ENCODE peak calls at places on chromosomes 5 and 9, in four cellular contexts. D is progenitor cell of endocrine pancreas, B is heart left ventricle, X is breast epithelium. K is an unnamed sample.

GRCh38 chr5:89229331-89230070 is 346.5 kb upstream of the MEF2C start:
- DNase-seq in D (no peak), B (no peak), X (no peak), K (no peak)

GRCh38 chr9:81344366-81344765 is 345.0 kb downstream of the TLE1 start:
- DNase-seq in D (no peak), B (no peak), X (no peak), K (no peak)

GRCh38 chr5:29518176-29518575 is 1675.3 kb upstream of the CDH6 start:
- DNase-seq in D (no peak), B (no peak), X (no peak), K (no peak)

GRCh38 chr5:42641321-42642005 is 115.2 kb upstream of the CCDC152 start:
- DNase-seq in D (no peak), B (no peak), X (no peak), K (no peak)

GRCh38 chr5:155308289-155308688 is 294.7 kb downstream of the KIF4B start:
- DNase-seq in D (no peak), B (no peak), X (no peak), K (no peak)

GRCh38 chr9:131833906-131834305 is 94.0 kb upstream of the RAPGEF1 start:
- DNase-seq in D (no peak), B (no peak), X (no peak), K (no peak)

GRCh38 chr5:151892393-151892792 is 32.3 kb downstream of the GLRA1 start:
- DNase-seq in D (no peak), B (no peak), X (no peak), K (no peak)

GRCh38 chr9:97220894-97221477 is 86.5 kb upstream of the CCDC180 start:
- DNase-seq in D (no peak), B (no peak), X (no peak), K (peak)

GRCh38 chr5:164392531-164392930 is 887.1 kb downstream of the MAT2B start:
- DNase-seq in D (no peak), B (no peak), X (no peak), K (no peak)

GRCh38 chr5:174409971-174410370 is 314.4 kb upstream of the MSX2 start:
- DNase-seq in D (no peak), B (no peak), X (no peak), K (no peak)

GRCh38 chr5:179051784-179052183 is 8.4 kb upstream of the ZNF354C start:
- DNase-seq in D (no peak), B (no peak), X (no peak), K (no peak)

GRCh38 chr5:94746731-94747124 is 128.3 kb downstream of the SLF1 start:
- DNase-seq in D (no peak), B (no peak), X (no peak), K (no peak)

GRCh38 chr5:103031607-103032006 is 88.3 kb downstream of the GIN1 start:
- DNase-seq in D (no peak), B (no peak), X (no peak), K (no peak)

GRCh38 chr9:126149661-126150060 is 177.0 kb upstream of the MVB12B start:
- DNase-seq in D (peak), B (no peak), X (no peak), K (no peak)

GRCh38 chr5:107425541-107426031 is 245.2 kb downstream of the EFNA5 start:
- DNase-seq in D (no peak), B (no peak), X (no peak), K (no peak)

GRCh38 chr5:131810510-131811249 is 13.9 kb upstream of the FNIP1 start:
- DNase-seq in D (no peak), B (peak), X (no peak), K (peak)

GRCh38 chr5:146952168-146952567 is 73.6 kb upstream of the PPP2R2B start:
- DNase-seq in D (no peak), B (no peak), X (no peak), K (no peak)

GRCh38 chr5:74945561-74946165 is 79.5 kb upstream of the FAM169A start:
- DNase-seq in D (no peak), B (no peak), X (no peak), K (peak)
- TF ChIP-seq CTCF in D (no peak), B (no peak), X (no peak), K (no peak)

GRCh38 chr5:127906562-127907204 is 176.9 kb upstream of the SLC12A2 start:
- DNase-seq in D (no peak), B (no peak), X (no peak), K (no peak)

GRCh38 chr5:127907907-127908306 is 175.7 kb upstream of the SLC12A2 start:
- DNase-seq in D (no peak), B (no peak), X (no peak), K (no peak)

GRCh38 chr5:127909821-127910220 is 173.7 kb upstream of the SLC12A2 start:
- DNase-seq in D (no peak), B (no peak), X (no peak), K (no peak)

GRCh38 chr5:127910307-127910956 is 173.1 kb upstream of the SLC12A2 start:
- DNase-seq in D (no peak), B (no peak), X (no peak), K (no peak)

GRCh38 chr5:127909078-127909477 is 174.5 kb upstream of the SLC12A2 start:
- DNase-seq in D (no peak), B (no peak), X (no peak), K (peak)
- TF ChIP-seq CTCF in D (peak), B (peak), X (no peak), K (peak)

DNA sequence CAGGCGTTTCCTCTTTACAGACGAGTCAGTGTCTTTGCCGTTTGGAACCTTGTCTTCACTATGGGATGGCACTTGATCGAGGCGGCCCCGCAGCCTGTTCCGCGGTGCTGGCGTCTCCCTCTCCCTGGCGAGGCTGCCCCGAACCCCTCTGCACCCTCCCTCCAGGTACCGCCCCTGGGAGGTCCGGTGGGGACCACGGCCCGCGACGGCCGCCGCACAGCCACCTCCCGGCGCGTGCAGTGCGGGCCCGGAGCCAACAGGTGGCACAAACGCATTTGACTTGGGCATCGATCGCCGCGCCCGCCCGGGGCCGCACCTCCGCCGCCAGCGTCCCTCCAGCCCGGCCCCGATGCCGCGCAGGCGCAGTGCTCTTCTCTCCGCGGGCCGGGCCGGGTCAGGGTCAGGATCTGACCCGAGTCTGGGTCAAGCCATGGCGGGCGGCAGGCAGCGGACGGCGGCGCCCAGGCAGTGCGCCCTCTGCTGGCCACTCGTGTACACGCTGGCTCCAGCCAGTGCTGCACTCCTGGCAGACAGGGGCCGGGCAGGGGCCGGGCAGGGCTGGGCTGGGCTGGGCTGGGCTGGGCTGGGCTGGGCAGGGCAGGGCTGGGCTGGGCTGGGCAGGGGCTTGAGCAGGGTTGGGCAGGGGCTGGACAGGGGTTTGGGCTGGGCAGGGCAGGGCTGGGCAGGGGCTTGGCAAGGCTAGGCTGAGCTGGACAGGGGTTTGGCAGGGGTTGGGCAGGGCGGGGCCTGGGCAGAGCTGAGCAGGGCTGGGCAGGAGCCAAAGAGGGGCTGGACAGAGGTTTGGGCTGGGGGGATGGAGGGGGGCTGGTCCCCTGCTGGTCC is 155.8 kb upstream of the IRX4 start:
- DNase-seq in D (peak), B (peak), X (peak), K (peak)
- TF ChIP-seq CTCF in D (peak), B (peak), X (peak), K (peak)

DNA sequence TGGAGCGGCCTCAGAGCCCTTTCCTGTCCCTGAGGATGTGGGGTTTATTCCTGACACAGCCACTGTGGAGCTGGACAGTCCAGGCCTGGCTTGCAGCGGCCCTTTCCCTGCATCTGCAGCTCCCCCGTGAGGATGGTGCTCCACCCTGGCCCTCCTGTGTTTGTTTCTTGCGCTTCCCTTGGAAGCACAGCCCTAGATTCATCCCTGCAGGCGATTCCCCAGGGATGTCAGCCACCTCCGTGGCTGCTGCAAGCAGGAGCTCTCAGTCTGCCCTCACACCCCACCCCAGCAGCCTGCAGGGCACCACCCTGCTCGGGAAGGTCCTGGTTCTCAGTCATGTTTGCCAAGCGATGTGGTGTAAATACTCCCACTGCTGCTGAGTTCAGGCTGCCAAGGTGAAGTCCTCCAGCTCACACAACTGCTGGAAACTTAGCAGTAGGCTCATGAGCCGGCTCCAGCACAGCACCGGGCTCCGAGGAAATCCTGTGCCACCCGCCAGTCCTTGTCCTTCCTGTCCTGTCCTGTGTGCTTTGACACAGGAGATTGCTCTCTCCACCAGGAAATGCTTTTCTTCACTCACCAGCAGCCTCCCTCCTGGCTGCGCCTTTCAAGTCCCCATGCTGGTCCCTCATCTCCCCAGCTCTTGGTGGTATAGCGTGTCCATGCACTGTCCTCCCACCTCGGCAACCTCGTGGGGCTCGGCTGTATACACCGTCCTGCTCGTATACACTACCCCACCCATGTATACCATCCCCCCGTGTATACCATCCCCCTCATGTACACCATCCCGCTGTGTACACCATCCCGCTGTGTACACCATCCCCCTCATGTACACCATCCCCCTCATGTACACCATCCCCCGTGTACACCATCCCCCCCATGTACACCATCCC is 16.2 kb downstream of the ROPN1L start:
- DNase-seq in D (no peak), B (peak), X (peak), K (no peak)
- TF ChIP-seq CTCF in D (no peak), B (no peak), X (no peak), K (no peak)

GRCh38 chr5:5702934-5703333 is 280.5 kb downstream of the ICE1 start:
- DNase-seq in D (no peak), B (no peak), X (no peak), K (no peak)

GRCh38 chr5:5695266-5695665 is 272.8 kb downstream of the ICE1 start:
- DNase-seq in D (no peak), B (no peak), X (no peak), K (no peak)

GRCh38 chr5:5704352-5704751 is 281.9 kb downstream of the ICE1 start:
- DNase-seq in D (no peak), B (no peak), X (no peak), K (no peak)

GRCh38 chr5:5700549-5700948 is 278.1 kb downstream of the ICE1 start:
- DNase-seq in D (no peak), B (no peak), X (no peak), K (no peak)

GRCh38 chr5:5699062-5699461 is 276.6 kb downstream of the ICE1 start:
- DNase-seq in D (no peak), B (no peak), X (no peak), K (no peak)
- TF ChIP-seq CTCF in D (no peak), B (no peak), X (no peak), K (no peak)

DNA sequence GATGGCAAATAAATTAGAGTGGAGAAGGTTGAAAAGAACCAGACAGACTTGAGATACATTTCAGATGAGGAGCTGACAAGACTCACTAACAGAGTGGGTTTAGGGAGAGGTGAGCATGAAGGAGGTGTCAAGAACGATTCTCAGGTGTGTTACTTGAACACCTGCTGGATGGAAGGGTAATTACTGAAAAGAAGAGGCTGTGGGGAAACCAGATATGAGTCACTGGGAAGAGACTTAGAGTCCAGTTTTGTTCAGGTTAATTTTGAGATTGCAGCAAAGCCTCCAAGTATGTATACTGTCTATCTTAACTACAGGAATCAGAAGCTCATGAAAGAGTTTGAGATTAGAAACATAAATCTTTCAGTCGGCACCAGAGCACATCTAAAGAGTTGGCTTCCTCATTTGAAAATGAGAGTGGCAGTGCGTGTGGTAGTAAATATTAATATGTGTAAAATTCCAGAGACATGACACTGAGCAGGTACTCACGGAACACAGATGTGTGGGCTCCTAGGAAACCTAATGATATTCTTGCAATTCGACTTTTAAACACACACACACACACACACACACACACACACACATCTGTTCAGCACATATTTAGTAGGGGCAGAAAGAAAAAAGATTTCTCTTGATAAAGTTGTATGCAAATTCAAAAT is 197.1 kb downstream of the CDH18 start:
- DNase-seq in D (no peak), B (no peak), X (no peak), K (no peak)
- TF ChIP-seq CTCF in D (no peak), B (no peak), X (no peak), K (no peak)

GRCh38 chr5:157575096-157575872 is at the start of gene ADAM19:
- DNase-seq in D (peak), B (peak), X (no peak), K (peak)
- TF ChIP-seq CTCF in D (peak), B (no peak), X (no peak), K (peak)

DNA sequence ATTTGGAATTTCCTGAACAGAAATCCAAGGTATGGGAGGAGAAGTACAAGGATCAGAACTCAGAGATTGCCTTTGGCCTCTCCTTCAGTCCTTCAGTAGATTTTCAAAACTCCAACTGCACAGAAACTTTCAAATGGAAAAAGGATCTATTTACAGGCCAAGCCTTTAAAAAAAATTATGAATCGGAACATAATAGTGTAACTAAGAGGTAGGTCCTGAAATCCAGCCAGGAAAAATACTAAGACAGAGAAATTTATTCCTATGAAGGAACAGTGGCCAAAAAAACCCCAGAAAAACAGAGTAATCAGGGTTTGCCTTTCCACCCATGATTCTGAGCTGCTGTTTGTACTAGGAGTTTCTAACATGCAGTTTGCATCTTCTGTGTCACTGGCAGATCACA is 93.0 kb upstream of the TMED7 start:
- DNase-seq in D (no peak), B (no peak), X (no peak), K (no peak)
- TF ChIP-seq CTCF in D (no peak), B (no peak), X (no peak), K (no peak)